ENCODE peak calls at places on chromosomes 3 and 15, in eight cellular contexts. S, F, I, D, W, Y, M and Q are unnamed samples.

GRCh38 chr3:31041161-31041978 is 146.9 kb upstream of the GADL1 start:
- DNase-seq in D (no peak), Y (peak), S (peak), F (no peak), M (no peak), W (no peak), I (peak), Q (no peak)

GRCh38 chr3:119310052-119310451 is 15.9 kb downstream of the ARHGAP31 start:
- DNase-seq in F (no peak), D (no peak), I (peak), S (peak), M (no peak), Y (peak), W (no peak), Q (no peak)

GRCh38 chr15:80788536-80788935 is 9.4 kb downstream of the CEMIP start:
- DNase-seq in S (peak), Y (peak), D (no peak), W (no peak), I (no peak), M (no peak), F (no peak), Q (no peak)

GRCh38 chr3:16132926-16133325 is 41.6 kb upstream of the GALNT15 start:
- DNase-seq in I (no peak), Y (no peak), M (no peak), F (no peak), S (no peak), D (no peak), W (no peak), Q (no peak)

GRCh38 chr3:63344676-63345075 is 66.6 kb downstream of the SYNPR start:
- DNase-seq in M (peak), D (no peak), S (no peak), Y (no peak), I (no peak), F (no peak), W (no peak), Q (no peak)

GRCh38 chr3:114179575-114179974 is 723 bp upstream of the DRD3 start:
- DNase-seq in M (peak), D (no peak), I (peak), F (peak), W (no peak), S (peak), Y (peak), Q (no peak)

GRCh38 chr3:145857956-145858355 is 303.0 kb downstream of the PLOD2 start:
- DNase-seq in D (no peak), F (no peak), Y (no peak), M (peak), I (no peak), W (no peak), S (no peak), Q (no peak)

GRCh38 chr3:37725842-37726241 is 135.8 kb upstream of the CTDSPL start:
- DNase-seq in M (no peak), Y (no peak), I (no peak), D (no peak), S (no peak), F (no peak), W (no peak), Q (no peak)

GRCh38 chr3:123143669-123144411 is 57.9 kb upstream of the SEC22A start:
- DNase-seq in M (peak), D (no peak), Y (peak), F (no peak), W (no peak), I (no peak), S (peak), Q (no peak)

GRCh38 chr3:114456742-114457141 is 162.9 kb downstream of the TIGIT start:
- DNase-seq in F (no peak), M (peak), D (no peak), S (no peak), I (no peak), Y (no peak), W (no peak), Q (no peak)

GRCh38 chr3:123365450-123366143 is 83.3 kb downstream of the ADCY5 start:
- DNase-seq in M (peak), I (no peak), D (no peak), Y (peak), W (no peak), S (peak), F (no peak), Q (no peak)

GRCh38 chr3:14423963-14424362 is 21.6 kb downstream of the SLC6A6 start:
- DNase-seq in Y (no peak), D (no peak), W (no peak), F (no peak), I (no peak), M (no peak), S (no peak), Q (no peak)